ENCODE peak calls at places on chromosomes 4 and X, in ten cellular contexts. H is upper lobe of right lung, E is left lung, A is A673, K is cardiac muscle cell, G is SK-N-SH, C is lung, I is fibroblast of lung, X is thoracic aorta, W is mammary epithelial cell. N is an unnamed sample. For H3K4me1, the result is how much of the 10 kb centered on the place peaks cover.

GRCh38 chrX:6129751-6130150 is 98.9 kb downstream of the NLGN4X start:
- DNase-seq in H (no peak), E (no peak), A (no peak), K (no peak), G (no peak), C (no peak), I (no peak), X (no peak), W (no peak), N (no peak)

GRCh38 chr4:55184600-55185523 is 59.5 kb upstream of the KDR start:
- DNase-seq in H (no peak), E (no peak), A (no peak), K (peak), G (no peak), C (peak), I (peak), X (no peak), W (no peak), N (no peak)

GRCh38 chrX:21847342-21847741 is 7.9 kb downstream of the MBTPS2 start:
- DNase-seq in H (no peak), E (no peak), A (no peak), K (no peak), G (no peak), C (no peak), I (no peak), X (no peak), W (no peak), N (no peak)

GRCh38 chr4:80081566-80081965 is 8.5 kb upstream of the ANTXR2 start:
- DNase-seq in H (no peak), E (no peak), A (no peak), K (no peak), G (no peak), C (no peak), I (no peak), X (no peak), W (peak), N (no peak)

GRCh38 chr4:25291158-25291733 is 21.3 kb upstream of the ZCCHC4 start:
- DNase-seq in H (no peak), E (no peak), A (no peak), K (no peak), G (no peak), C (no peak), I (no peak), X (no peak), W (no peak), N (no peak)

GRCh38 chr4:93809773-93810172 is 18.8 kb upstream of the ATOH1 start:
- DNase-seq in H (no peak), E (no peak), A (no peak), K (no peak), G (no peak), C (no peak), I (no peak), X (no peak), W (no peak), N (no peak)

GRCh38 chr4:78622253-78622979 is 70.8 kb downstream of the ANXA3 start:
- DNase-seq in H (no peak), E (no peak), A (no peak), K (peak), G (no peak), C (no peak), I (peak), X (no peak), W (no peak), N (no peak)

GRCh38 chrX:139759637-139760036 is 51.7 kb upstream of the MCF2 start:
- DNase-seq in H (no peak), E (no peak), A (peak), K (peak), G (no peak), C (no peak), I (peak), X (no peak), W (peak), N (no peak)

GRCh38 chrX:9566150-9566621 is 101.3 kb downstream of the TBL1X start:
- DNase-seq in H (no peak), E (no peak), A (peak), K (peak), G (no peak), C (no peak), I (peak), X (peak), W (peak), N (no peak)
- H3K27ac ChIP-seq in H (no peak), E (no peak), A (peak), K (no peak), G (peak), C (no peak), I (peak), X (no peak), W (no peak), N (no peak)

GRCh38 chr4:118076958-118077766 is 42.9 kb downstream of the NDST3 start:
- DNase-seq in H (no peak), E (peak), A (peak), K (peak), G (peak), C (no peak), I (peak), X (no peak), W (peak), N (no peak)
- TF ChIP-seq CTCF in H (peak), E (peak), A (peak), K (peak), G (peak), C (no peak), I (peak), X (no peak), W (peak), N (no peak)

GRCh38 chrX:69149466-69150293 is 15.6 kb downstream of the PJA1 start:
- DNase-seq in H (no peak), E (no peak), A (no peak), K (no peak), G (peak), C (no peak), I (no peak), X (no peak), W (no peak), N (no peak)

GRCh38 chrX:69152398-69152797 is 12.9 kb downstream of the PJA1 start:
- DNase-seq in H (no peak), E (no peak), A (peak), K (no peak), G (peak), C (no peak), I (no peak), X (no peak), W (peak), N (peak)

GRCh38 chrX:69151898-69152297 is 13.4 kb downstream of the PJA1 start:
- DNase-seq in H (no peak), E (no peak), A (no peak), K (no peak), G (no peak), C (no peak), I (no peak), X (no peak), W (no peak), N (no peak)

GRCh38 chrX:69153060-69153730 is 12.1 kb downstream of the PJA1 start:
- DNase-seq in H (no peak), E (no peak), A (no peak), K (peak), G (peak), C (no peak), I (no peak), X (no peak), W (no peak), N (no peak)

DNA sequence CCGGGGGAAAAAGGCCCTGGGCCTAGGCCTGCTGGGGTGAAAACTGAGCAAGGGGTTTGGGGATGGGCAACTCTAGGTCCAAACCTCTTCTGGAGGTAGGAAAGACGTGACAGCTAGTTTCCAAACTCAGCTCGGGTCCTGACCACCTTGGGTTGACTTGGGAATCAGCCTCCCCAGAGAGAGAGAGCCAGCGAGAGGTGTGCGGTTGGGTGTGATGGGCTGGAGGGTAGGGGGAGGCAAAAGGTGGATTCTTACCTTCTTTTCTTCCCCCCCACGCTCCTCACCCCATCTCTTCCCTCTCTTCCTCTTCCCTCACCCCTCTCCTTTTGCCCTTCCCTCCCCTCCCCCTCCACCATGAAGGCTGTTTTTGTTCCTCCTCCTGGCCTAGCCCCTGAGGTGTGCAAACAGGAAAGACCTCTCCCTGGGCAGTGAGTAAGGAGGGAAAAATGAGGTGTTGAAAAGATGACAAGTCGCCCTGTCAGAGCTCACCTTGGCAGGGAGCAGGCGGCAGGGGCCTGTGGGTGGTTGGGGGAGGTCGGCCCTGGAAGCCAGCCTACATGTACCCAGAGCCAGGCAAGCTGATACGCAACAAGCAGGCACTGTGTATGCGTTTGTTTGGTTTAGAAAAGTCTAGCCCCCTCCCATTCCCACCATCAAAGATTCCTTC is 14.8 kb downstream of the PJA1 start:
- DNase-seq in H (no peak), E (no peak), A (no peak), K (no peak), G (peak), C (no peak), I (no peak), X (no peak), W (peak), N (no peak)
- H3K4me1 ChIP-seq in H (under half), E (under half), A (under half), K (under half), G (under half), C (under half), I (under half), X (under half), W (under half), N (under half)

GRCh38 chr4:151712777-151713176 is 48.0 kb downstream of the GATB start:
- DNase-seq in H (no peak), E (no peak), A (no peak), K (no peak), G (no peak), C (no peak), I (no peak), X (no peak), W (no peak), N (no peak)
- H3K27ac ChIP-seq in H (no peak), E (no peak), A (no peak), K (no peak), G (no peak), C (no peak), I (no peak), X (no peak), W (no peak), N (no peak)

DNA sequence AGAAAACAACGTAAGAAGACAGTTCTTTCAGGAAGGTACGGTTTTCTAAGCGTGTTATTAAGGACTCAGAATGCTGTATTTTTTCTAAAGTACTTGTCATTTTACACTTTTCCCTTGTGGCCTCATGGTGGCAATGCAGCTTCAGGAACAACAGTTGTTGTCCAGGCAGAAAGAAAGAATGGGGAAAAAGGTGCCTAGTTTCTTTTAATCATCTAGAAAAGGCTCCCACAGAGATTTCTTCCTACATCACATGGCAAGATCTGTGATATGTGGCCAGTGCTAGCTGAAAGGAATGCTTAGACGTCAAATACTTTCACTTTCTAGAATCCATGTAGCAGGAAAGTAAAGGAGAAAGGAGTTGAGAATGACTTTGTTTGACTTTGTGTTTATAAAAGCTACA is 49.0 kb upstream of the TRAM1L1 start:
- DNase-seq in H (no peak), E (no peak), A (peak), K (peak), G (peak), C (no peak), I (peak), X (no peak), W (peak), N (no peak)
- TF ChIP-seq CTCF in H (peak), E (peak), A (peak), K (peak), G (peak), C (peak), I (peak), X (peak), W (peak), N (peak)